ENCODE peak calls at places on chromosomes 4 and X, in seven cellular contexts. L, C, M, P, H, K and E are unnamed samples.

GRCh38 chr4:116688536-116688935 is 396.8 kb downstream of the TRAM1L1 start:
- DNase-seq in L (no peak), C (no peak), M (peak), P (no peak), H (no peak), K (no peak), E (no peak)

GRCh38 chrX:40845331-40845911 is 110.1 kb upstream of the MED14 start:
- DNase-seq in L (no peak), C (no peak), M (peak), P (no peak), H (no peak), K (no peak), E (no peak)

GRCh38 chr4:154928640-154929257 is 147.7 kb downstream of the RBM46 start:
- DNase-seq in L (no peak), C (peak), M (peak), P (peak), H (no peak), K (no peak), E (no peak)

GRCh38 chr4:140645196-140645595 is 76.4 kb upstream of the UCP1 start:
- DNase-seq in L (no peak), C (no peak), M (no peak), P (no peak), H (no peak), K (no peak), E (no peak)

GRCh38 chr4:96713271-96713670 is 873.4 kb downstream of the PDHA2 start:
- DNase-seq in L (no peak), C (no peak), M (no peak), P (no peak), H (no peak), K (no peak), E (no peak)

GRCh38 chr4:170990989-170991589 is 822.1 kb upstream of the GALNTL6 start:
- DNase-seq in L (no peak), C (peak), M (peak), P (peak), H (no peak), K (no peak), E (no peak)

GRCh38 chr4:74926007-74926406 is 6.9 kb upstream of the PARM1 start:
- DNase-seq in L (no peak), C (no peak), M (no peak), P (no peak), H (no peak), K (no peak), E (no peak)

GRCh38 chr4:173170210-173170778 is 1.7 kb downstream of the GALNT7 start:
- DNase-seq in L (no peak), C (no peak), M (peak), P (no peak), H (no peak), K (no peak), E (no peak)

GRCh38 chrX:124328765-124329164 is 3.7 kb upstream of the TEX13D start:
- DNase-seq in L (no peak), C (peak), M (peak), P (no peak), H (no peak), K (no peak), E (no peak)

GRCh38 chr4:129355529-129355928 is 259.6 kb downstream of the C4orf33 start:
- DNase-seq in L (no peak), C (no peak), M (peak), P (no peak), H (no peak), K (no peak), E (no peak)

GRCh38 chr4:162959056-162959455 is 207.6 kb downstream of the NAF1 start:
- DNase-seq in L (no peak), C (peak), M (peak), P (peak), H (no peak), K (no peak), E (no peak)

GRCh38 chr4:76782837-76783236 is 115.1 kb downstream of the SOWAHB start:
- DNase-seq in L (no peak), C (no peak), M (peak), P (no peak), H (no peak), K (no peak), E (no peak)

GRCh38 chr4:105979506-105979905 is 84.2 kb downstream of the NPNT start:
- DNase-seq in L (no peak), C (no peak), M (peak), P (no peak), H (no peak), K (no peak), E (no peak)

GRCh38 chrX:49260221-49260985 is 4.1 kb downstream of the FOXP3 start:
- DNase-seq in L (no peak), C (no peak), M (no peak), P (no peak), H (no peak), K (no peak), E (no peak)

GRCh38 chr4:3872834-3873313 is 106.7 kb downstream of the ADRA2C start:
- DNase-seq in L (no peak), C (no peak), M (no peak), P (no peak), H (no peak), K (no peak), E (no peak)

GRCh38 chrX:68846536-68846935 is 17.7 kb downstream of the EFNB1 start:
- DNase-seq in L (no peak), C (no peak), M (no peak), P (peak), H (no peak), K (no peak), E (no peak)

GRCh38 chr4:22686156-22686555 is 6.6 kb upstream of the GBA3 start:
- DNase-seq in L (no peak), C (peak), M (no peak), P (no peak), H (no peak), K (no peak), E (no peak)

GRCh38 chr4:2902126-2902525 is 58.5 kb downstream of the ADD1 start:
- DNase-seq in L (no peak), C (peak), M (no peak), P (no peak), H (no peak), K (no peak), E (no peak)

GRCh38 chr4:170675568-170676262 is 586.0 kb upstream of the AADAT start:
- DNase-seq in L (no peak), C (no peak), M (peak), P (no peak), H (no peak), K (no peak), E (no peak)

GRCh38 chr4:113476800-113477199 is 284.7 kb downstream of the CAMK2D start:
- DNase-seq in L (no peak), C (no peak), M (peak), P (no peak), H (peak), K (no peak), E (no peak)

GRCh38 chrX:153941331-153942252 is 2.9 kb downstream of the RENBP start:
- DNase-seq in L (no peak), C (no peak), M (no peak), P (no peak), H (no peak), K (no peak), E (no peak)

GRCh38 chr4:172726001-172726423 is 442.6 kb upstream of the GALNT7 start:
- DNase-seq in L (peak), C (no peak), M (peak), P (no peak), H (no peak), K (no peak), E (no peak)

GRCh38 chr4:3297066-3297859 is 4.4 kb downstream of the RGS12 start:
- DNase-seq in L (peak), C (no peak), M (no peak), P (no peak), H (no peak), K (peak), E (no peak)

GRCh38 chr4:84286048-84286447 is 213.0 kb downstream of the NKX6-1 start:
- DNase-seq in L (no peak), C (no peak), M (no peak), P (peak), H (no peak), K (no peak), E (no peak)

GRCh38 chr4:71004281-71004851 is 10.9 kb downstream of the DCK start:
- DNase-seq in L (no peak), C (no peak), M (no peak), P (peak), H (peak), K (no peak), E (no peak)

GRCh38 chr4:27094785-27095184 is 234.1 kb downstream of the STIM2 start:
- DNase-seq in L (no peak), C (peak), M (no peak), P (no peak), H (no peak), K (no peak), E (no peak)

GRCh38 chr4:158837527-158838141 is 68.8 kb downstream of the FNIP2 start:
- DNase-seq in L (peak), C (no peak), M (no peak), P (no peak), H (no peak), K (no peak), E (no peak)

GRCh38 chrX:11786862-11787261 is 28.8 kb downstream of the MSL3 start:
- DNase-seq in L (no peak), C (no peak), M (no peak), P (no peak), H (no peak), K (no peak), E (no peak)

GRCh38 chr4:28709821-28710330 is 1849.2 kb downstream of the STIM2 start:
- DNase-seq in L (no peak), C (no peak), M (peak), P (no peak), H (no peak), K (no peak), E (no peak)